ENCODE peak calls at places on chromosomes 16 and 17, in seven cellular contexts. H is H1; K is stimulated activated CD4-positive, alpha-beta T cell treated with anti-CD3 and anti-CD28 coated beads, Interleukin-2, amount 100 ng/mL, for 48 hours; D is heart left ventricle; M is ACHN; J is HT1080; X is pancreas. G is an unnamed sample.

GRCh38 chr17:57858838-57859237 is 9.0 kb upstream of the MRPS23 start:
- DNase-seq in H (peak; percentile 38), J (no peak), X (no peak), K (no peak), M (no peak), D (no peak), G (no peak)

GRCh38 chr17:31339906-31340661 is 18.7 kb upstream of the EVI2A start:
- DNase-seq in D (no peak), H (no peak), M (no peak), J (peak; percentile 78), K (no peak), X (no peak), G (no peak)

GRCh38 chr16:77288222-77288621 is 89.0 kb downstream of the SYCE1L start:
- DNase-seq in H (no peak), J (peak; percentile 94), M (no peak), D (no peak), X (no peak), K (no peak), G (no peak)

GRCh38 chr17:76079577-76080206 is 710 bp downstream of the ZACN start:
- DNase-seq in H (no peak), D (no peak), J (peak; percentile 13), K (no peak), X (peak; percentile 65), M (no peak), G (no peak)

GRCh38 chr17:19573075-19573474 is 39.4 kb downstream of the SLC47A1 start:
- DNase-seq in X (no peak), J (no peak), M (no peak), D (no peak), K (no peak), H (no peak), G (no peak)

GRCh38 chr17:50210249-50211225 is 9.1 kb upstream of the COL1A1 start:
- DNase-seq in M (peak; percentile 93), X (no peak), H (peak; percentile 67), K (no peak), D (peak; percentile 93), J (peak; percentile 93), G (no peak)

GRCh38 chr17:44745301-44745700 is 13.5 kb upstream of the ADAM11 start:
- DNase-seq in J (no peak), M (no peak), X (no peak), H (no peak), D (no peak), K (no peak), G (no peak)

GRCh38 chr16:77745972-77746371 is 23.7 kb downstream of the NUDT7 start:
- DNase-seq in M (no peak), X (no peak), H (no peak), D (no peak), K (no peak), J (no peak), G (no peak)

G was measured in activated naive CD4-positive, alpha-beta T cell treated with anti-CD3 and anti-CD28 coated beads for 36 hours.